ENCODE peak calls at places on chromosomes 5 and 9, in ten cellular contexts. W, K, I, T, N, F, B, P, Z and A are unnamed samples.

GRCh38 chr5:88484367-88484766 is 215.7 kb upstream of the TMEM161B start:
- DNase-seq in T (no peak), B (no peak), Z (no peak), K (no peak), N (no peak), P (no peak), F (no peak), W (peak), I (no peak), A (no peak)

GRCh38 chr5:548256-548655 is 24.0 kb upstream of the SLC9A3 start:
- DNase-seq in F (no peak), Z (no peak), N (no peak), T (no peak), P (no peak), W (no peak), B (no peak), K (no peak), I (peak), A (peak)

GRCh38 chr5:137383909-137384308 is 115.2 kb downstream of the SPOCK1 start:
- DNase-seq in F (no peak), W (no peak), P (no peak), Z (no peak), K (no peak), T (no peak), I (no peak), B (no peak), N (no peak), A (no peak)

GRCh38 chr5:164562271-164562856 is 1056.9 kb downstream of the MAT2B start:
- DNase-seq in T (no peak), B (no peak), I (no peak), F (no peak), W (peak), K (no peak), P (no peak), Z (no peak), N (no peak), A (peak)

GRCh38 chr5:137014731-137015130 is 484.4 kb downstream of the SPOCK1 start:
- DNase-seq in P (no peak), N (no peak), K (no peak), T (no peak), I (no peak), F (no peak), Z (no peak), W (peak), B (no peak), A (no peak)

GRCh38 chr5:95823738-95824609 is 1.4 kb upstream of the GLRX start:
- DNase-seq in N (no peak), W (peak), T (peak), K (peak), I (peak), P (peak), Z (peak), B (peak), F (peak), A (peak)

GRCh38 chr5:150429410-150429873 is 16.7 kb upstream of the CD74 start:
- DNase-seq in K (no peak), N (no peak), W (no peak), P (no peak), I (no peak), Z (no peak), F (no peak), B (no peak), T (no peak), A (no peak)

GRCh38 chr9:131306397-131306997 is 17.0 kb downstream of the PLPP7 start:
- DNase-seq in B (no peak), W (no peak), F (no peak), N (no peak), T (no peak), Z (no peak), K (no peak), I (no peak), P (no peak), A (no peak)

GRCh38 chr9:136086213-136086881 is 8.7 kb downstream of the NACC2 start:
- DNase-seq in F (no peak), N (no peak), K (no peak), B (peak), I (peak), P (no peak), Z (no peak), W (no peak), T (no peak), A (no peak)

GRCh38 chr5:151005187-151005974 is 15.0 kb upstream of the GPX3 start:
- DNase-seq in K (no peak), P (no peak), W (no peak), B (no peak), N (no peak), Z (no peak), I (peak), T (peak), F (no peak), A (no peak)

GRCh38 chr9:81073821-81074220 is 615.5 kb downstream of the TLE1 start:
- DNase-seq in Z (no peak), F (no peak), B (no peak), K (no peak), N (no peak), I (no peak), P (no peak), W (no peak), T (no peak), A (no peak)

GRCh38 chr5:119316116-119316515 is 39.7 kb upstream of the TNFAIP8 start:
- DNase-seq in F (no peak), B (peak), K (no peak), P (no peak), T (no peak), N (no peak), Z (no peak), W (no peak), I (no peak), A (no peak)

GRCh38 chr9:93346240-93347112 is 105.0 kb upstream of the FAM120A start:
- DNase-seq in F (no peak), N (peak), Z (no peak), B (no peak), W (peak), P (no peak), K (no peak), T (no peak), I (peak), A (no peak)

GRCh38 chr9:91120200-91120599 is 241.5 kb downstream of the AUH start:
- DNase-seq in I (no peak), N (no peak), P (no peak), T (no peak), B (no peak), F (no peak), K (no peak), W (no peak), Z (no peak), A (no peak)

GRCh38 chr5:173660481-173661280 is 44.2 kb upstream of the BOD1 start:
- DNase-seq in F (no peak), K (no peak), I (no peak), P (no peak), W (no peak), B (no peak), Z (no peak), T (no peak), N (no peak), A (no peak)

GRCh38 chr9:35660966-35661413 is 2.9 kb downstream of the CCDC107 start:
- DNase-seq in F (no peak), W (no peak), Z (no peak), I (no peak), K (peak), B (no peak), N (no peak), P (no peak), T (peak), A (peak)

GRCh38 chr9:38272710-38273109 is 119.8 kb upstream of the ALDH1B1 start:
- DNase-seq in W (no peak), B (no peak), F (no peak), K (no peak), T (no peak), P (no peak), I (no peak), N (no peak), Z (no peak), A (no peak)

GRCh38 chr9:109791747-109792146 is 11.7 kb downstream of the PALM2AKAP2 start:
- DNase-seq in Z (no peak), K (no peak), T (no peak), F (no peak), W (no peak), I (no peak), N (no peak), P (no peak), B (no peak), A (no peak)

GRCh38 chr9:71515103-71515502 is 253.2 kb downstream of the CEMIP2 start:
- DNase-seq in P (no peak), T (no peak), Z (no peak), N (no peak), B (no peak), W (no peak), F (no peak), I (no peak), K (no peak), A (no peak)

GRCh38 chr5:176466245-176466871 is 18.2 kb downstream of the FAF2 start:
- DNase-seq in I (no peak), K (peak), P (peak), W (peak), F (no peak), T (no peak), N (no peak), B (no peak), Z (peak), A (peak)

GRCh38 chr9:97615439-97616072 is 17.6 kb downstream of the TSTD2 start:
- DNase-seq in K (peak), F (peak), B (peak), Z (peak), N (no peak), I (peak), T (peak), W (peak), P (peak), A (peak)

GRCh38 chr9:28801144-28801799 is 1228.0 kb upstream of the C9orf72 start:
- DNase-seq in B (no peak), I (no peak), F (no peak), T (no peak), P (no peak), K (peak), N (no peak), W (peak), Z (no peak), A (no peak)

GRCh38 chr9:89375181-89375760 is 57.0 kb downstream of the SECISBP2 start:
- DNase-seq in B (peak), T (no peak), K (no peak), I (no peak), P (no peak), N (no peak), W (no peak), F (no peak), Z (no peak), A (no peak)

GRCh38 chr9:38208206-38208901 is 139.3 kb upstream of the SHB start:
- DNase-seq in T (peak), N (no peak), P (no peak), I (no peak), F (no peak), K (no peak), Z (no peak), W (no peak), B (no peak), A (no peak)

GRCh38 chr9:77725051-77725702 is 77.1 kb upstream of the GNA14 start:
- DNase-seq in N (no peak), B (no peak), W (no peak), F (peak), T (no peak), Z (no peak), I (no peak), K (peak), P (no peak), A (no peak)

GRCh38 chr9:126304207-126304945 is 22.3 kb upstream of the MVB12B start:
- DNase-seq in T (no peak), Z (no peak), F (no peak), I (no peak), W (no peak), K (no peak), B (no peak), P (no peak), N (peak), A (no peak)

GRCh38 chr5:135211083-135211790 is 177.2 kb upstream of the PITX1 start:
- DNase-seq in B (no peak), Z (no peak), T (peak), K (no peak), W (peak), N (no peak), I (no peak), F (no peak), P (no peak), A (peak)

GRCh38 chr5:143188692-143189091 is 214.8 kb downstream of the NR3C1 start:
- DNase-seq in B (no peak), K (no peak), Z (no peak), P (no peak), F (no peak), I (no peak), W (no peak), T (no peak), N (no peak), A (no peak)

GRCh38 chr5:179700401-179700918 is 1.7 kb downstream of the CANX start:
- DNase-seq in N (no peak), Z (no peak), F (no peak), B (no peak), K (no peak), I (no peak), T (no peak), P (no peak), W (peak), A (no peak)

GRCh38 chr9:70407081-70407503 is 7.4 kb downstream of the KLF9 start:
- DNase-seq in P (peak), T (no peak), K (peak), I (no peak), B (no peak), F (no peak), N (no peak), Z (peak), W (peak), A (peak)

GRCh38 chr5:1564182-1564748 is 40.5 kb upstream of the LPCAT1 start:
- DNase-seq in T (peak), F (no peak), Z (no peak), K (peak), I (peak), W (peak), P (no peak), N (no peak), B (no peak), A (peak)

GRCh38 chr5:9440517-9440916 is 105.4 kb downstream of the SEMA5A start:
- DNase-seq in W (peak), B (no peak), K (peak), Z (peak), P (no peak), N (no peak), F (no peak), I (no peak), T (no peak), A (peak)

GRCh38 chr9:99690573-99690972 is 131.1 kb upstream of the NR4A3 start:
- DNase-seq in B (no peak), Z (no peak), W (no peak), K (no peak), P (no peak), T (no peak), N (no peak), I (peak), F (no peak), A (no peak)

GRCh38 chr9:92975452-92975770 is 28.1 kb downstream of the FGD3 start:
- DNase-seq in N (no peak), B (no peak), Z (no peak), I (no peak), W (no peak), T (no peak), P (no peak), F (no peak), K (no peak), A (no peak)

GRCh38 chr5:19241690-19242089 is 746.3 kb downstream of the CDH18 start:
- DNase-seq in P (no peak), N (no peak), W (peak), K (no peak), T (no peak), Z (no peak), I (no peak), F (no peak), B (no peak), A (peak)

GRCh38 chr9:130755377-130756007 is 61.9 kb downstream of the EXOSC2 start:
- DNase-seq in I (no peak), T (no peak), W (no peak), N (no peak), Z (no peak), K (no peak), P (no peak), B (no peak), F (no peak), A (no peak)

GRCh38 chr5:21931076-21931475 is 922.1 kb downstream of the CDH12 start:
- DNase-seq in W (no peak), T (no peak), F (no peak), Z (no peak), I (no peak), P (no peak), N (no peak), B (no peak), K (no peak), A (no peak)